ENCODE peak calls at places on chromosomes 1 and 21, in eight cellular contexts. F is stomach, Z is prostate gland, V is tibial nerve, P is ovary, R is spleen, U is breast epithelium, T is A549. G is an unnamed sample. For H3K4me1, the result is how much of the 10 kb centered on the place peaks cover.

GRCh38 chr1:247716546-247716945 is at the start of gene OR6F1:
- DNase-seq in V (no peak), R (no peak), U (no peak), Z (no peak), T (no peak), P (no peak), F (no peak), G (no peak)

GRCh38 chr1:198465201-198466144 is 75.0 kb downstream of the ATP6V1G3 start:
- DNase-seq in F (no peak), V (no peak), T (peak), Z (no peak), U (no peak), P (no peak), R (no peak), G (no peak)

GRCh38 chr1:26787381-26787705 is 407 bp upstream of the PIGV start:
- DNase-seq in U (no peak), P (no peak), Z (no peak), R (no peak), F (peak), V (no peak), T (no peak), G (no peak)

GRCh38 chr1:216822480-216822879 is 99.3 kb upstream of the ESRRG start:
- DNase-seq in F (no peak), R (no peak), V (no peak), P (no peak), T (no peak), U (no peak), Z (no peak), G (no peak)

GRCh38 chr1:240100351-240100750 is 8.7 kb downstream of the FMN2 start:
- DNase-seq in V (no peak), U (no peak), R (no peak), T (no peak), F (no peak), P (no peak), Z (no peak), G (no peak)

GRCh38 chr1:46204406-46204742 is 1.2 kb downstream of the LURAP1 start:
- DNase-seq in R (no peak), P (no peak), V (no peak), U (no peak), Z (no peak), F (no peak), T (no peak), G (no peak)

GRCh38 chr1:36208978-36209708 is 15.1 kb upstream of the THRAP3 start:
- DNase-seq in P (no peak), F (no peak), R (no peak), T (no peak), V (no peak), Z (no peak), U (no peak), G (no peak)

GRCh38 chr21:34018910-34019309 is 54.5 kb upstream of the MRPS6 start:
- DNase-seq in F (no peak), U (no peak), Z (no peak), T (no peak), P (no peak), R (no peak), V (no peak), G (no peak)

GRCh38 chr1:226602186-226603029 is 53.8 kb downstream of the STUM start:
- DNase-seq in R (peak), T (no peak), Z (no peak), F (no peak), U (no peak), V (peak), P (peak), G (peak)

GRCh38 chr1:52402860-52403240 is 1.4 kb downstream of the ORC1 start:
- DNase-seq in R (no peak), T (no peak), Z (no peak), P (no peak), F (no peak), V (no peak), U (no peak), G (no peak)

GRCh38 chr1:212980123-212980800 is 29.9 kb downstream of the VASH2 start:
- DNase-seq in P (no peak), F (no peak), Z (no peak), U (no peak), V (no peak), R (no peak), T (no peak), G (no peak)

GRCh38 chr21:31837613-31838390 is 35.0 kb upstream of the HUNK start:
- DNase-seq in Z (no peak), T (no peak), R (no peak), P (no peak), F (no peak), U (no peak), V (no peak), G (no peak)

GRCh38 chr1:225532240-225532944 is 104.6 kb upstream of the LBR start:
- DNase-seq in T (no peak), R (no peak), Z (no peak), U (no peak), V (no peak), F (no peak), P (no peak), G (no peak)

GRCh38 chr1:225535280-225535679 is 107.4 kb upstream of the LBR start:
- DNase-seq in U (no peak), Z (no peak), P (no peak), T (no peak), V (no peak), R (no peak), F (no peak), G (no peak)

GRCh38 chr1:225533238-225533637 is 105.4 kb upstream of the LBR start:
- DNase-seq in Z (no peak), R (no peak), T (no peak), V (no peak), U (no peak), F (no peak), P (no peak), G (no peak)

GRCh38 chr1:225534772-225535171 is 106.9 kb upstream of the LBR start:
- DNase-seq in F (no peak), T (no peak), Z (no peak), P (no peak), V (no peak), R (no peak), U (no peak), G (no peak)

GRCh38 chr1:225534135-225534534 is 106.3 kb upstream of the LBR start:
- DNase-seq in V (no peak), R (no peak), P (no peak), U (no peak), T (no peak), Z (no peak), F (no peak), G (no peak)
- H3K4me3 ChIP-seq in V (no peak), R (no peak), P (no peak), U (no peak), T (no peak), Z (no peak), F (no peak), G (no peak)

DNA sequence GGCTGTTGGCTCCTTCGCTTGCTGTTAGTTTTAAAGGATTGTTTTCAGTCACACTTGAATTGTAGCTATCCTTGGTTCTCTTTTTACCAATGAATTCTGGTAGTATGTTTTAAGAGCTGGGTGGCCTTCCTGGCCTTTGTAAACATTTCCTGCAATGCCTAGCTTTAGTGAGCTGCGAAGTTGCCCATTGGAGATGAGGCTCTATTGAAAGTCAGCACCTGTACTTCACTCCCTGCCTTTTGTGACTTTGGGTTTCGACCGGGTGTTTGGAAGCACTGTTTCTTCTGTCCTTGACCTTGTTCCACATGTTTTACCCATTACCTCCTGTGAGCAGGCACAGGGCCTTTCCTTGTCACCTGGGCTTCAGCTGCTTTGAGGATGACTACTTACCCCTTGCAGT is 64.7 kb downstream of the DYRK1A start:
- DNase-seq in V (no peak), U (no peak), T (no peak), R (no peak), F (no peak), Z (no peak), P (no peak), G (no peak)
- H3K4me1 ChIP-seq in V (under half), U (under half), T (under half), R (under half), F (under half), Z (under half), P (under half), G (under half)

GRCh38 chr21:41368361-41369104 is 6.7 kb downstream of the MX2 start:
- DNase-seq in P (no peak), Z (no peak), T (no peak), V (no peak), U (peak), R (peak), F (no peak), G (no peak)

GRCh38 chr21:41370840-41371697 is 9.2 kb downstream of the MX2 start:
- DNase-seq in P (no peak), Z (no peak), U (no peak), F (no peak), T (no peak), V (no peak), R (peak), G (no peak)

GRCh38 chr21:41369915-41370839 is 8.3 kb downstream of the MX2 start:
- DNase-seq in T (no peak), U (no peak), Z (no peak), V (no peak), R (peak), P (no peak), F (peak), G (no peak)

GRCh38 chr21:41367598-41368360 is 6.0 kb downstream of the MX2 start:
- DNase-seq in T (no peak), P (no peak), V (no peak), U (peak), F (no peak), R (peak), Z (no peak), G (no peak)

DNA sequence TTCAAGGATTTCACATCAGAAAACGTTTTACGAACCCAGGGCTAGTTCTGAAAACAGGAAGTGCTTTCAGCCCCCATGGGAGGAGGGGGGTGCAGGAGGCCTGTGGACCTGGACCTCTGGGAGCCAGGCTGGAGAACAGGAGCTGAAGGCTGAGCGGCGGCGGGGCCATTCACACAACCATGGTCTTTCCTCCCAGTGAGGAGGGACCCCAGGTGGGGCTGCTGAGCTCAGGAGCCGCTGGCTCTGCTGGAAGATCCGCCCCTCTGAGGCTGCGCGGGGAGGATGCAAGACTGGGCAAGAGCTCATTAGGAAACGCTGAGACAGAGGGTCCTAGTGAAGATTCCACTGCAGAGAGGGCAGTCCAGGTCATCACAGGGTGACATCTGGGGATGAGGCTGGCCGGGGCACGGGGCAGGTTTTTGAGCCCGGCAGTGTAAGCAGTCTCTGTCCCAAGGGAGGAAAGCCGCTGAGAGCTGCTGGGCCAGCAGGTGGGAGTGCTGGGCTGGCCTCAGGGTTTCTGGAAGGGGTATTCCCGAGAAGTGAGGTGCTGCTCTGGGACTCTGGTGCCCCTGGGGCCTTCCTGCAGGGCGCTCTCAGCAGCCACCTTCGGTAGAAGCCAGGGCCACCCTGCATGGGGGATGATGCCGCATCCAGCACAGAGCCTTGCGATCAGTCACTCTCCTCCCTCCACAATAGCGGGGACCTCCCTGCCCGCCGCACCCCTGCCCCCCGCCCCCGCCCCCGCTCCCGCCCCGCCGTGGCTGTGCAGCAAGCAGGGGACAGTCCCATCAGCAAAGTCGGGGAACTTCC is 7.5 kb downstream of the MX2 start:
- DNase-seq in F (no peak), V (no peak), R (peak), T (no peak), P (peak), Z (no peak), U (peak), G (peak)
- TF ChIP-seq POLR2A in F (no peak), V (no peak), R (no peak), T (no peak), P (no peak), Z (no peak), U (no peak), G (no peak)

GRCh38 chr1:9184749-9185148 is 49.8 kb upstream of the H6PD start:
- DNase-seq in T (no peak), F (no peak), V (no peak), P (no peak), R (no peak), U (no peak), Z (no peak), G (no peak)

GRCh38 chr1:9183898-9184297 is 50.7 kb upstream of the H6PD start:
- DNase-seq in F (no peak), V (no peak), T (no peak), P (no peak), U (no peak), Z (no peak), R (no peak), G (no peak)

GRCh38 chr1:9181990-9182783 is 52.4 kb upstream of the H6PD start:
- DNase-seq in T (peak), F (peak), P (peak), Z (no peak), V (no peak), R (peak), U (no peak), G (no peak)

GRCh38 chr1:9182784-9183257 is 51.8 kb upstream of the H6PD start:
- DNase-seq in R (peak), F (no peak), U (no peak), T (no peak), Z (no peak), V (no peak), P (peak), G (peak)

DNA sequence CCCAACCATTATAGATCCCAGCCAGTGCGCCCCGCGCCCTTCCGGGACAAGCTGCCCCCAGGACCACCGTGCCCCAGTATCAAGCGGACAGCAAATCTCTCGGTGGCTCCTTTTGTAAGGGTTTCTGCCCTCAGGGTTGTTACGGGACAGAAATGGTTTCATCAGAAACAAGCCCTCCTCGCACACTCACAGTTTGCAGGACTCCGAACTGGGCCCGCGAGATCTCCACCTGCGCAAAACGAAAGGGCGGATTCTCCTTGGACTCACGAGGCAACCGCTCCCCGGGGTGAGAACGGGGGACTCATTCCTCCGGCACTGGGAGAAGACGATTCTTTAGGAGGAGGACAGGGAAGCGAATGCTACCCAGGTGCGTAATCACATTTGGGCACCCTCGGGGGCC is 51.1 kb upstream of the H6PD start:
- DNase-seq in F (no peak), Z (no peak), R (no peak), U (no peak), V (no peak), T (no peak), P (no peak), G (no peak)
- H3K4me3 ChIP-seq in F (peak), Z (peak), R (peak), U (peak), V (peak), T (peak), P (peak), G (peak)